ENCODE peak calls at places on chromosomes 12 and 14, in six cellular contexts. One of them, this sample, is unnamed. For H3K9me3, the result is how much of the 10 kb centered on the place peaks cover.

GRCh38 chr14:90443161-90444076 is 46.6 kb downstream of the CALM1 start:
- DNase-seq in CD8-positive, alpha-beta T cell: no peak
- DNase-seq in GM12878: no peak
- DNase-seq in ascending aorta: no peak
- DNase-seq in mesenchymal stem cell: no peak
- DNase-seq in RWPE2: no peak
- DNase-seq in this sample: no peak

GRCh38 chr14:104982548-104983230 is 2.9 kb upstream of the CLBA1 start:
- DNase-seq in CD8-positive, alpha-beta T cell: no peak
- DNase-seq in ascending aorta: no peak
- DNase-seq in mesenchymal stem cell: no peak
- DNase-seq in RWPE2: peak
- DNase-seq in GM12878: no peak
- DNase-seq in this sample: no peak

GRCh38 chr12:86230516-86231146 is 25.6 kb downstream of the MGAT4C start:
- DNase-seq in RWPE2: no peak
- DNase-seq in mesenchymal stem cell: peak
- DNase-seq in CD8-positive, alpha-beta T cell: no peak
- DNase-seq in GM12878: no peak
- DNase-seq in ascending aorta: no peak
- DNase-seq in this sample: no peak

GRCh38 chr14:104860414-104860813 is 4.7 kb upstream of the CEP170B start:
- DNase-seq in mesenchymal stem cell: no peak
- DNase-seq in CD8-positive, alpha-beta T cell: no peak
- DNase-seq in RWPE2: peak
- DNase-seq in GM12878: no peak
- DNase-seq in ascending aorta: no peak
- DNase-seq in this sample: no peak

GRCh38 chr14:92632546-92633273 is 115.7 kb downstream of the LGMN start:
- DNase-seq in RWPE2: peak
- DNase-seq in CD8-positive, alpha-beta T cell: no peak
- DNase-seq in mesenchymal stem cell: no peak
- DNase-seq in GM12878: no peak
- DNase-seq in ascending aorta: no peak
- DNase-seq in this sample: no peak

GRCh38 chr12:56299308-56299852 is 750 bp downstream of the CS start:
- DNase-seq in RWPE2: no peak
- DNase-seq in ascending aorta: no peak
- DNase-seq in GM12878: no peak
- DNase-seq in CD8-positive, alpha-beta T cell: no peak
- DNase-seq in mesenchymal stem cell: no peak
- DNase-seq in this sample: no peak

GRCh38 chr12:80937391-80938238 is at the start of gene LIN7A:
- DNase-seq in RWPE2: no peak
- DNase-seq in ascending aorta: no peak
- DNase-seq in GM12878: no peak
- DNase-seq in mesenchymal stem cell: peak
- DNase-seq in CD8-positive, alpha-beta T cell: no peak
- DNase-seq in this sample: no peak

GRCh38 chr14:54617467-54617866 is 50.5 kb downstream of the SAMD4A start:
- DNase-seq in CD8-positive, alpha-beta T cell: no peak
- DNase-seq in ascending aorta: no peak
- DNase-seq in mesenchymal stem cell: no peak
- DNase-seq in GM12878: no peak
- DNase-seq in RWPE2: no peak
- DNase-seq in this sample: no peak

GRCh38 chr12:27555928-27556778 is 32.1 kb downstream of the PPFIBP1 start:
- DNase-seq in GM12878: no peak
- DNase-seq in CD8-positive, alpha-beta T cell: no peak
- DNase-seq in ascending aorta: no peak
- DNase-seq in mesenchymal stem cell: peak
- DNase-seq in RWPE2: no peak
- DNase-seq in this sample: no peak

GRCh38 chr12:62192486-62193250 is 67.5 kb upstream of the USP15 start:
- DNase-seq in mesenchymal stem cell: peak
- DNase-seq in RWPE2: no peak
- DNase-seq in ascending aorta: no peak
- DNase-seq in CD8-positive, alpha-beta T cell: peak
- DNase-seq in GM12878: peak
- DNase-seq in this sample: peak

GRCh38 chr12:114263031-114263825 is 142.7 kb downstream of the TBX5 start:
- DNase-seq in mesenchymal stem cell: no peak
- DNase-seq in GM12878: no peak
- DNase-seq in CD8-positive, alpha-beta T cell: no peak
- DNase-seq in ascending aorta: no peak
- DNase-seq in RWPE2: no peak
- DNase-seq in this sample: no peak

GRCh38 chr14:93285048-93285447 is 47.8 kb downstream of the BTBD7 start:
- DNase-seq in CD8-positive, alpha-beta T cell: no peak
- DNase-seq in mesenchymal stem cell: peak
- DNase-seq in GM12878: no peak
- DNase-seq in ascending aorta: no peak
- DNase-seq in RWPE2: no peak
- DNase-seq in this sample: no peak

GRCh38 chr12:109916045-109916444 is 16.0 kb downstream of the TCHP start:
- DNase-seq in ascending aorta: no peak
- DNase-seq in GM12878: no peak
- DNase-seq in mesenchymal stem cell: no peak
- DNase-seq in RWPE2: no peak
- DNase-seq in CD8-positive, alpha-beta T cell: no peak
- DNase-seq in this sample: no peak

GRCh38 chr12:104480826-104481457 is 24.2 kb downstream of the CHST11 start:
- DNase-seq in mesenchymal stem cell: peak
- DNase-seq in GM12878: no peak
- DNase-seq in CD8-positive, alpha-beta T cell: no peak
- DNase-seq in RWPE2: no peak
- DNase-seq in ascending aorta: no peak
- DNase-seq in this sample: no peak

GRCh38 chr14:76019676-76020075 is 34.1 kb downstream of the IFT43 start:
- DNase-seq in RWPE2: no peak
- DNase-seq in ascending aorta: no peak
- DNase-seq in mesenchymal stem cell: no peak
- DNase-seq in GM12878: no peak
- DNase-seq in CD8-positive, alpha-beta T cell: no peak
- DNase-seq in this sample: no peak

GRCh38 chr14:92564361-92565039 is 50.9 kb downstream of the RIN3 start:
- DNase-seq in RWPE2: no peak
- DNase-seq in ascending aorta: no peak
- DNase-seq in mesenchymal stem cell: no peak
- DNase-seq in CD8-positive, alpha-beta T cell: no peak
- DNase-seq in GM12878: no peak
- DNase-seq in this sample: no peak

GRCh38 chr14:99426265-99426664 is 54.4 kb downstream of the SETD3 start:
- DNase-seq in ascending aorta: no peak
- DNase-seq in mesenchymal stem cell: no peak
- DNase-seq in GM12878: no peak
- DNase-seq in CD8-positive, alpha-beta T cell: no peak
- DNase-seq in RWPE2: no peak
- DNase-seq in this sample: no peak

GRCh38 chr12:46921048-46921753 is 95.4 kb upstream of the SLC38A4 start:
- DNase-seq in GM12878: no peak
- DNase-seq in mesenchymal stem cell: peak
- DNase-seq in ascending aorta: no peak
- DNase-seq in RWPE2: no peak
- DNase-seq in CD8-positive, alpha-beta T cell: no peak
- DNase-seq in this sample: no peak

GRCh38 chr12:2052861-2053674 is at the start of gene CACNA1C:
- DNase-seq in GM12878: no peak
- DNase-seq in ascending aorta: no peak
- DNase-seq in RWPE2: no peak
- DNase-seq in mesenchymal stem cell: peak
- DNase-seq in CD8-positive, alpha-beta T cell: no peak
- DNase-seq in this sample: no peak

GRCh38 chr14:84969501-84969900 is 560.4 kb upstream of the FLRT2 start:
- DNase-seq in mesenchymal stem cell: peak
- DNase-seq in ascending aorta: no peak
- DNase-seq in CD8-positive, alpha-beta T cell: no peak
- DNase-seq in RWPE2: no peak
- DNase-seq in GM12878: no peak
- DNase-seq in this sample: no peak

GRCh38 chr12:124668602-124669001 is 101.2 kb upstream of the NCOR2 start:
- DNase-seq in mesenchymal stem cell: no peak
- DNase-seq in CD8-positive, alpha-beta T cell: no peak
- DNase-seq in ascending aorta: no peak
- DNase-seq in RWPE2: no peak
- DNase-seq in GM12878: no peak
- DNase-seq in this sample: no peak

GRCh38 chr12:107093547-107094448 is at the start of gene CRY1:
- DNase-seq in ascending aorta: peak
- DNase-seq in RWPE2: peak
- DNase-seq in GM12878: peak
- DNase-seq in mesenchymal stem cell: peak
- DNase-seq in CD8-positive, alpha-beta T cell: peak
- DNase-seq in this sample: peak

DNA sequence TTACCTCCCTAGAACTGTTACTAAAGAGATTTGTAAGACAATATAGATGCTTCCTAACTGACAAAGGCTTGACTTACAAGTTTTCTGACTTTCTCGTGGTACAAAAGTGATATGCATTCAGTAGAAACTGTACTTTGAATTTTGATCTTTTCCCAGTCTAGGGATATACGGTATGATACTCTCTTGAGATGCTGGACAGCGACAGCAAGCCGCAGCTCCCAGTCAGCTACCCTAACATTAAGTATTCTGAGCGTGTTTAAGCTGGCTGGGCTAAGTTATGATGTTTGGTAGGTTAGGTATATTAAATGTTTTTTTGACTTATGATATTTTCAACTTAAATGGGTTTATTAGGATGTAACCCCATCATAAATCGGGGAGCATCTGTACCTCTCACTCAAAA is 55.2 kb upstream of the CDKL1 start:
- DNase-seq in ascending aorta: no peak
- DNase-seq in CD8-positive, alpha-beta T cell: no peak
- DNase-seq in RWPE2: no peak
- DNase-seq in GM12878: no peak
- DNase-seq in mesenchymal stem cell: no peak
- DNase-seq in this sample: no peak
- H3K27ac ChIP-seq in ascending aorta: no peak
- H3K27ac ChIP-seq in CD8-positive, alpha-beta T cell: no peak
- H3K27ac ChIP-seq in RWPE2: no peak
- H3K27ac ChIP-seq in GM12878: no peak
- H3K27ac ChIP-seq in mesenchymal stem cell: no peak
- H3K27ac ChIP-seq in this sample: no peak

GRCh38 chr12:49039421-49040363 is 20.9 kb downstream of the KMT2D start:
- DNase-seq in CD8-positive, alpha-beta T cell: no peak
- DNase-seq in mesenchymal stem cell: no peak
- DNase-seq in GM12878: no peak
- DNase-seq in ascending aorta: no peak
- DNase-seq in RWPE2: no peak
- DNase-seq in this sample: no peak

GRCh38 chr12:49037111-49037946 is 18.8 kb upstream of the PRKAG1 start:
- DNase-seq in mesenchymal stem cell: no peak
- DNase-seq in ascending aorta: no peak
- DNase-seq in GM12878: no peak
- DNase-seq in CD8-positive, alpha-beta T cell: no peak
- DNase-seq in RWPE2: peak
- DNase-seq in this sample: no peak

GRCh38 chr12:49037947-49038237 is 19.3 kb upstream of the PRKAG1 start:
- DNase-seq in RWPE2: peak
- DNase-seq in CD8-positive, alpha-beta T cell: no peak
- DNase-seq in GM12878: no peak
- DNase-seq in mesenchymal stem cell: no peak
- DNase-seq in ascending aorta: no peak
- DNase-seq in this sample: no peak

GRCh38 chr12:49040364-49040855 is 20.2 kb downstream of the KMT2D start:
- DNase-seq in RWPE2: no peak
- DNase-seq in mesenchymal stem cell: no peak
- DNase-seq in ascending aorta: no peak
- DNase-seq in GM12878: no peak
- DNase-seq in CD8-positive, alpha-beta T cell: no peak
- DNase-seq in this sample: no peak

DNA sequence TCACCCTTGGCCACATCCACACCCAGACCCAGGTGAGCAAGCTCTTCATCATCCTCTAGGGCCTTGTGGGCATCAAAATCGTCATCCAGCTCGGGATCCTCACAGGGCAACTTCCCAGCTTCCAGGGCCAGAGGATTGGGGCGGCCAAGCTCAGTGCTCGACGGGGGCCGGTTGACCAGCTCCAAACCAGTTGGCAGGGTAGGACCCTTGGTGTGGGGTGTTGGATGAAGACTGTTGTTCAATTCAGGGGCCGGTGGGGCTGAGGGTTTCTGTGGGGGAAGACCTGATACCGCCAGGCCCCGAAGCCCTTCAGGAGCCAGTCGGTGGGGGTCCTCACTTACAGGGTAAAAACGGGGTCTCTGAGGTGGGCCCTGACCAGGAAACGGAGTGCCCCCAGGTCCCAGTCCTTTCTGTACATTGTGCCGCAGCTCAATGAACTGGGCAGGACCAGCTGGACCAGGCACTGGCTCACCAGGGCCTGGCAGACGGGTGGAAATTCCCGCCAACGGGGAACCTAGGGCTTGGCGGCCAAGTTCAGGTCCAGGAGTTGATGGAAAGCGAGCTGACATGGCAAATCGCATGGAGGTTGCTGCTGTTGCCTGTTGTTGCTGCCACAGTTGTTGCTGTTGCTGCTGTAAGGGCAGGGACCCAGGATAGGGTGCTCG is 19.8 kb upstream of the PRKAG1 start:
- DNase-seq in CD8-positive, alpha-beta T cell: no peak
- DNase-seq in mesenchymal stem cell: no peak
- DNase-seq in ascending aorta: no peak
- DNase-seq in GM12878: no peak
- DNase-seq in RWPE2: peak
- DNase-seq in this sample: no peak
- H3K9me3 ChIP-seq in CD8-positive, alpha-beta T cell: under half
- H3K9me3 ChIP-seq in mesenchymal stem cell: under half
- H3K9me3 ChIP-seq in ascending aorta: under half
- H3K9me3 ChIP-seq in GM12878: under half
- H3K9me3 ChIP-seq in RWPE2: under half
- H3K9me3 ChIP-seq in this sample: under half

GRCh38 chr12:83123039-83123438 is 436.3 kb downstream of the TMTC2 start:
- DNase-seq in mesenchymal stem cell: no peak
- DNase-seq in ascending aorta: no peak
- DNase-seq in CD8-positive, alpha-beta T cell: no peak
- DNase-seq in RWPE2: no peak
- DNase-seq in GM12878: no peak
- DNase-seq in this sample: no peak
- H3K4me3 ChIP-seq in mesenchymal stem cell: peak
- H3K4me3 ChIP-seq in ascending aorta: no peak
- H3K4me3 ChIP-seq in CD8-positive, alpha-beta T cell: no peak
- H3K4me3 ChIP-seq in RWPE2: no peak
- H3K4me3 ChIP-seq in GM12878: no peak
- H3K4me3 ChIP-seq in this sample: no peak

GRCh38 chr14:58736606-58737005 is 98.8 kb downstream of the DACT1 start:
- DNase-seq in GM12878: no peak
- DNase-seq in CD8-positive, alpha-beta T cell: no peak
- DNase-seq in mesenchymal stem cell: no peak
- DNase-seq in ascending aorta: no peak
- DNase-seq in RWPE2: no peak
- DNase-seq in this sample: no peak

GRCh38 chr14:58733451-58734208 is 95.9 kb downstream of the DACT1 start:
- DNase-seq in RWPE2: no peak
- DNase-seq in mesenchymal stem cell: no peak
- DNase-seq in ascending aorta: no peak
- DNase-seq in GM12878: peak
- DNase-seq in CD8-positive, alpha-beta T cell: no peak
- DNase-seq in this sample: no peak

GRCh38 chr14:58731465-58732330 is 93.9 kb downstream of the DACT1 start:
- DNase-seq in GM12878: no peak
- DNase-seq in ascending aorta: no peak
- DNase-seq in mesenchymal stem cell: peak
- DNase-seq in CD8-positive, alpha-beta T cell: no peak
- DNase-seq in RWPE2: peak
- DNase-seq in this sample: peak

GRCh38 chr14:58730793-58731464 is 93.2 kb downstream of the DACT1 start:
- DNase-seq in RWPE2: no peak
- DNase-seq in GM12878: no peak
- DNase-seq in mesenchymal stem cell: no peak
- DNase-seq in ascending aorta: no peak
- DNase-seq in CD8-positive, alpha-beta T cell: no peak
- DNase-seq in this sample: no peak

GRCh38 chr14:58732387-58732786 is 94.6 kb downstream of the DACT1 start:
- DNase-seq in mesenchymal stem cell: no peak
- DNase-seq in RWPE2: no peak
- DNase-seq in CD8-positive, alpha-beta T cell: no peak
- DNase-seq in ascending aorta: no peak
- DNase-seq in GM12878: no peak
- DNase-seq in this sample: no peak
- H3K27ac ChIP-seq in mesenchymal stem cell: peak
- H3K27ac ChIP-seq in RWPE2: peak
- H3K27ac ChIP-seq in CD8-positive, alpha-beta T cell: no peak
- H3K27ac ChIP-seq in ascending aorta: no peak
- H3K27ac ChIP-seq in GM12878: no peak
- H3K27ac ChIP-seq in this sample: no peak

This sample was measured in AG04450.